ENCODE peak calls at places on chromosomes 2 and 18, in ten cellular contexts. O, E, K, R, U, L, Z, I, H and V are unnamed samples. For H3K4me1, the result is how much of the 10 kb centered on the place peaks cover.

GRCh38 chr2:192741889-192742288 is 547.2 kb upstream of the TMEFF2 start:
- DNase-seq in O (no peak), E (no peak), K (no peak), R (no peak), U (peak), L (no peak), Z (no peak), I (no peak), H (no peak), V (no peak)

GRCh38 chr2:37052600-37053332 is 31.4 kb downstream of the HEATR5B start:
- DNase-seq in O (no peak), E (no peak), K (no peak), R (no peak), U (no peak), L (no peak), Z (no peak), I (no peak), H (no peak), V (no peak)

GRCh38 chr2:61645911-61646310 is 107.8 kb upstream of the XPO1 start:
- DNase-seq in O (no peak), E (no peak), K (no peak), R (no peak), U (no peak), L (no peak), Z (no peak), I (no peak), H (no peak), V (no peak)

GRCh38 chr2:215685218-215685962 is 249.5 kb upstream of the FN1 start:
- DNase-seq in O (no peak), E (no peak), K (no peak), R (no peak), U (no peak), L (no peak), Z (no peak), I (no peak), H (no peak), V (no peak)

GRCh38 chr2:233544079-233544690 is 22.4 kb downstream of the USP40 start:
- DNase-seq in O (peak), E (no peak), K (no peak), R (no peak), U (no peak), L (no peak), Z (no peak), I (no peak), H (no peak), V (no peak)

GRCh38 chr2:200174433-200175216 is 131.9 kb upstream of the SPATS2L start:
- DNase-seq in O (no peak), E (peak), K (no peak), R (no peak), U (no peak), L (no peak), Z (no peak), I (peak), H (no peak), V (no peak)

GRCh38 chr2:239731998-239732665 is 293.0 kb downstream of the NDUFA10 start:
- DNase-seq in O (no peak), E (no peak), K (no peak), R (peak), U (no peak), L (no peak), Z (no peak), I (no peak), H (no peak), V (peak)

GRCh38 chr2:194483041-194483440 is 1174.0 kb upstream of the SLC39A10 start:
- DNase-seq in O (no peak), E (no peak), K (no peak), R (no peak), U (no peak), L (no peak), Z (no peak), I (no peak), H (no peak), V (no peak)

GRCh38 chr18:62182220-62182619 is 4.6 kb downstream of the PIGN start:
- DNase-seq in O (no peak), E (no peak), K (no peak), R (no peak), U (no peak), L (no peak), Z (no peak), I (no peak), H (no peak), V (no peak)

GRCh38 chr18:62183578-62184195 is 3.2 kb downstream of the PIGN start:
- DNase-seq in O (no peak), E (no peak), K (peak), R (no peak), U (peak), L (no peak), Z (no peak), I (peak), H (no peak), V (no peak)

GRCh38 chr18:62189208-62189607 is 2.2 kb downstream of the RELCH start:
- DNase-seq in O (no peak), E (no peak), K (no peak), R (no peak), U (no peak), L (no peak), Z (no peak), I (no peak), H (no peak), V (no peak)

GRCh38 chr18:62186656-62187542 is at the start of the genes PIGN and RELCH:
- DNase-seq in O (peak), E (peak), K (peak), R (peak), U (peak), L (peak), Z (peak), I (peak), H (peak), V (peak)

GRCh38 chr18:62187543-62188378 is 706 bp downstream of the RELCH start:
- DNase-seq in O (peak), E (no peak), K (no peak), R (no peak), U (no peak), L (no peak), Z (peak), I (peak), H (peak), V (no peak)
- TF ChIP-seq CTCF in O (no peak), E (no peak), K (no peak), R (no peak), U (peak), L (no peak), Z (no peak), I (peak), H (no peak), V (no peak)

GRCh38 chr2:23432531-23432930 is 47.6 kb downstream of the KLHL29 start:
- DNase-seq in O (no peak), E (no peak), K (no peak), R (no peak), U (no peak), L (no peak), Z (no peak), I (no peak), H (no peak), V (no peak)

GRCh38 chr2:23429036-23429435 is 44.1 kb downstream of the KLHL29 start:
- DNase-seq in O (no peak), E (no peak), K (no peak), R (no peak), U (no peak), L (no peak), Z (no peak), I (no peak), H (no peak), V (no peak)

GRCh38 chr2:23427350-23427749 is 42.4 kb downstream of the KLHL29 start:
- DNase-seq in O (no peak), E (no peak), K (no peak), R (no peak), U (no peak), L (no peak), Z (no peak), I (no peak), H (no peak), V (no peak)

GRCh38 chr2:23427976-23428375 is 43.0 kb downstream of the KLHL29 start:
- DNase-seq in O (no peak), E (no peak), K (no peak), R (no peak), U (no peak), L (no peak), Z (no peak), I (no peak), H (no peak), V (no peak)

DNA sequence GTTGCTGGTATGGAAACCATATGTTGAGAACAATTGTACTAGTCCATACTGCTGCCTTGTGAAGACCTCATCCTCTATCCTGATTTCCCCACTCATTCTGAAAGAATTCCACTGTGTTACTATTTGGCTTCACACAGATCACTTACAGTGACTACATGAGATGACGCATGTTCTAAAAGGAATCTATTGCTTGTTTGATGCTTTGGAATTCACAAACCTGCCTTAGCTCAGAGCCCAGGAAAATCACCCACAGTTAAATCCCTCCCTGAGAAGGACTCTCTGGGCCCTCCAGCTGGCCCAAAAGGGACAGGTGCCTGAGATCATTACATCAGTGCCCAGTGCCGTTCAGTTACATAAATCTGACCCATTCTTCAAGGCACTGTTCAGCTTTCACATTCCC is 45.3 kb downstream of the KLHL29 start:
- DNase-seq in O (no peak), E (no peak), K (no peak), R (no peak), U (no peak), L (no peak), Z (no peak), I (no peak), H (no peak), V (no peak)
- TF ChIP-seq EP300 in O (peak), E (no peak), K (no peak), R (no peak), U (no peak), L (no peak), Z (no peak), I (no peak), H (no peak), V (no peak)

DNA sequence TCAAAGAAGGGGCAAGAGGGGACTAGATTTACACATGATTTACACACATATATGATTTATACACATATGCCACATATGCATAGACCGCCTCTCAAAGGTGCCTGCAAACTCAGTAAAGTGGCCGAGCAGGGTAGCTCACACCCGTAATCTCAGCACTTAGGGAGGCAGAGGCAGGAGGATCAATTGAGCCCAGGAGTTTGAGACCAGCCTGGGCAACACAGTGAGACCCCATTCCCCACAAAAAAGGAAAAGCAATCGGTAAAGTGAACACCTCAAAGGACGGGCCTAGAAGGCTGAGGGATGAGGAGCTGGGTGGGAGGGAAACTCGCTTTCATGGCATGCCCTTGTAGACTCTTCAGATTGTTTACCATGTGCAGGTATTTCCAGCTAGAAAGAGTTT is 5.1 kb downstream of the ANKRD39 start:
- DNase-seq in O (no peak), E (no peak), K (no peak), R (no peak), U (no peak), L (no peak), Z (no peak), I (no peak), H (no peak), V (no peak)
- H3K4me1 ChIP-seq in O (under half), E (under half), K (under half), R (under half), U (under half), L (under half), Z (under half), I (under half), H (under half), V (under half)

GRCh38 chr2:95329401-95329800 is 32.3 kb downstream of the KCNIP3 start:
- DNase-seq in O (no peak), E (peak), K (no peak), R (no peak), U (no peak), L (no peak), Z (no peak), I (no peak), H (no peak), V (no peak)
- TF ChIP-seq CTCF in O (no peak), E (no peak), K (no peak), R (no peak), U (no peak), L (no peak), Z (no peak), I (no peak), H (no peak), V (no peak)

GRCh38 chr2:46325178-46325928 is 28.1 kb downstream of the EPAS1 start:
- DNase-seq in O (no peak), E (no peak), K (no peak), R (no peak), U (no peak), L (no peak), Z (no peak), I (peak), H (no peak), V (no peak)

GRCh38 chr2:46320141-46320567 is 22.9 kb downstream of the EPAS1 start:
- DNase-seq in O (no peak), E (no peak), K (no peak), R (no peak), U (peak), L (no peak), Z (no peak), I (no peak), H (no peak), V (no peak)

GRCh38 chr2:46326231-46326980 is 29.2 kb downstream of the EPAS1 start:
- DNase-seq in O (no peak), E (no peak), K (no peak), R (no peak), U (no peak), L (no peak), Z (no peak), I (peak), H (no peak), V (no peak)

GRCh38 chr2:46327627-46328026 is 30.4 kb downstream of the EPAS1 start:
- DNase-seq in O (no peak), E (no peak), K (no peak), R (no peak), U (no peak), L (no peak), Z (no peak), I (no peak), H (no peak), V (no peak)

DNA sequence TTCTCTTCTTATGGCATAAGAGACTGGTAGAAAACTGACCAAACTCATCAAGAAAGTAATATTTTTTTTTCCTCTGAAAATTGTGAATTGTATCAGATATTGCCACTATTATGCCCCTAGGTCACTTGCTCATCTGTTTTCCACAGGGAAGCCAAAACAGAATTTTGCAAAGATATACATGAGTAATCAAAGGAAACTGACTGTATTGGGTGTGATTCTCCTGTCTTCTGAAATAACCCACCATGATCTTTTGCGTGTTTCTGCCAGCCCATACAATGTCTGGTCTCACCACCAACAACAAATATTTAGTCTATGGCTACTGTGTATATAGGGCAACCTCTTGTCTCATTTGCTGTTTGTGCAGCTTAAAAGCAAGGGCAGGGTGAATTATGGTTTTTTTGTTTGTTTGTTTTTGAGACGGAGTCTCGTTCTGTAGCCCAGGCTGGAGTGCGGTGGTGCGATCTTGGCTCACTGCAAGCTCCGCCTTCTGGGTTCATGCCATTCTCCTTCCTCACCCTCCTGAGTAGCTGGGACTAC is 26.5 kb downstream of the EPAS1 start:
- DNase-seq in O (no peak), E (no peak), K (no peak), R (no peak), U (no peak), L (no peak), Z (no peak), I (no peak), H (no peak), V (no peak)
- TF ChIP-seq EP300 in O (no peak), E (no peak), K (no peak), R (no peak), U (no peak), L (no peak), Z (no peak), I (no peak), H (no peak), V (no peak)

GRCh38 chr2:53960476-53960875 is 10.3 kb downstream of the PSME4 start:
- DNase-seq in O (no peak), E (no peak), K (no peak), R (no peak), U (no peak), L (no peak), Z (no peak), I (no peak), H (no peak), V (no peak)
- H3K4me1 ChIP-seq in O (under half), E (under half), K (under half), R (under half), U (under half), L (under half), Z (half or more), I (under half), H (under half), V (under half)

DNA sequence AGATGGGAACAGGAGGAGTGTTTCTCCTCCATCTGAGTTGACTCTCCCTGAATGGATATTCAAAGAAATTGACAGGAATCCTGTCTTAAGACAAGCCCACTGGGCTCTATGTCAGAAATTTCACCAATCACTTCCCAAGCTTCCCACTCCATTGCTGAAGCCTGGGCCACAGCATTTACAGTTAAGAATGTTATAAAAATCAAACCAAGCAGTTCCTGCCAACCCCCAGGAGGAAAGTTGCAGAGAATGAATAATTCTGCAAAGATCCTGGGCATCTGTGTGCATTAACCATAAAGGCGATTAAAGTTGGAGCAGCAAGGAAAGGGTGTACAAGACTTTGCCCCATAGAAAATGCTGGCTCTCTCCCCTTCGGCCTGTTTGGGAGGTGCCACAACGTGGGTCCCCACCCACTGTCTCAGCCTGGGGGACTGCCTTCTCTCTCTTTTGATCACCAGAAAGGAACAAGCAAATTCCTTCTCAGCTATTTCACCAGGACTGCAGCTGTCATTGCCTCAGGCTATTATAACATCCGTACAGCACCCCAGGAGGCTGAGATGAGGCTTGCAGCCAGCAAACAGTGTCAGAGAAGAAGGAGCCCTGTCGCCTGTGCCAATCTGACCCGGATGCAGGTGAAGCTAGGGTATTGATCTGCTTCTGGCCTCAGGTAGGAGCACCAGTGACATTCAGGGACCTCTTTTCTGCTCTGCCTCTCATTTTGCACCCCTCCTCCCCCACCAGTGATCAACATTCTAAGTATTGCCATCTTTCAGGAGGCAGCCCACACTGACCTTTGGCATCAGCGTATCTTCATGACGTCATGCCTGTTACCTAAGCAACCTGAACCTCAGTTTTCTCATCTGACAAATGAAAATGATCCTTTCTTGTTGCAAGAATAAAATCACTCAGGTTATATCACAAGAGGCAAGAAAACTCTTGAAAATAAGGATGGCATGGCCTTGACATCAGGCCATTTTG is 219.0 kb downstream of the SH3BP4 start:
- DNase-seq in O (peak), E (no peak), K (peak), R (no peak), U (peak), L (peak), Z (no peak), I (no peak), H (no peak), V (no peak)
- TF ChIP-seq CTCF in O (peak), E (no peak), K (peak), R (peak), U (peak), L (peak), Z (no peak), I (no peak), H (no peak), V (no peak)

GRCh38 chr2:226520723-226521122 is 278.9 kb downstream of the IRS1 start:
- DNase-seq in O (no peak), E (no peak), K (no peak), R (no peak), U (no peak), L (no peak), Z (no peak), I (no peak), H (no peak), V (no peak)

GRCh38 chr2:226514895-226515294 is 284.7 kb downstream of the IRS1 start:
- DNase-seq in O (no peak), E (no peak), K (peak), R (no peak), U (no peak), L (no peak), Z (no peak), I (no peak), H (no peak), V (no peak)

GRCh38 chr2:226511327-226511726 is 288.3 kb downstream of the IRS1 start:
- DNase-seq in O (no peak), E (no peak), K (no peak), R (no peak), U (no peak), L (no peak), Z (no peak), I (no peak), H (no peak), V (no peak)

DNA sequence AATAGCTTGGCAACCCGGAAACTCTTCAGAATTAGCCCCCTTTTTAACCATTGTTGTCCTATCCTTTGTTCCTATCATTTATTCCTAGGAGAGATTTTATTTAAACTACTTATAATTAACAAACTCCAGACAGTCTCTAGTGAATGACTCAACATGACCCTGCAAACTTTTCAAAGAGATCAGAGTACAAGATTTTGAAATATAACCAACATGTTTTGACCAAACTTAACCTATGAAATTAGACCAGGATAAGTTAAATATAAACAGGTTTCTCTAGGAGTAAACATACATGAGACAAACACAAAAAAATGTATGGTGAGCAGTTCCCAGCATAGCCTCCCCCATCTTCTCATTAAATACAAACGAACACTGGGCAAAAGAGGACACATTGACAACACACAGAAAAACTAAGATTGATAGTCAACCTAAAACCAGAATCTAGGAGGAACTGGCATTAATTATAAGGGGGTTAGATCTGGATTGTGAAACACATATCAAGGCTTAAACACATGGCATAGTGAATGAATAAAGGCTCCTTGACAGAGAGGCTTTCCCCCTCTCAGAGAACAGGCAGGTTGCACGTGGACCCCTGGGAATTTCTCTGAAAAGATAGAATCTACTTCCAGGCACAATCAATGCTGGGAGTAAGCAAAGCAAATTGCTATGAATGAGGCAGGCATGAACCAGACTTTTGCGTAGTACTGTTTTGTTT is 284.1 kb downstream of the IRS1 start:
- DNase-seq in O (no peak), E (no peak), K (no peak), R (no peak), U (no peak), L (no peak), Z (no peak), I (no peak), H (no peak), V (no peak)
- TF ChIP-seq EP300 in O (no peak), E (no peak), K (peak), R (no peak), U (no peak), L (no peak), Z (no peak), I (no peak), H (no peak), V (no peak)